ENCODE peak calls at places on chromosomes 13 and 19, in seven cellular contexts. C, J, B, A, L, M and V are unnamed samples.

GRCh38 chr19:17448190-17448967 is at the start of gene TMEM221:
- DNase-seq in B (peak; percentile 63), M (peak; percentile 74), C (peak; percentile 71), A (no peak), L (no peak), J (no peak), V (no peak)

GRCh38 chr13:84574851-84575250 is 692.6 kb upstream of the SLITRK1 start:
- DNase-seq in L (peak; percentile 6), M (no peak), J (no peak), B (no peak), C (no peak), A (peak; percentile 50), V (peak; percentile 49)

GRCh38 chr13:112616586-112617381 is 28.8 kb upstream of the TUBGCP3 start:
- DNase-seq in L (no peak), M (peak; percentile 47), C (peak; percentile 69), A (peak; percentile 13), J (peak; percentile 55), B (no peak), V (peak; percentile 42)

GRCh38 chr19:50323782-50324133 is 5.4 kb downstream of the KCNC3 start:
- DNase-seq in L (no peak), B (no peak), A (no peak), J (no peak), C (no peak), M (no peak), V (no peak)

GRCh38 chr19:18675779-18676178 is 7.7 kb upstream of the CRTC1 start:
- DNase-seq in M (peak; percentile 32), C (peak; percentile 56), A (no peak), B (no peak), L (no peak), J (peak; percentile 10), V (no peak)

GRCh38 chr13:34469212-34469983 is 472.7 kb upstream of the NBEA start:
- DNase-seq in J (no peak), A (peak; percentile 27), M (no peak), B (no peak), L (peak; percentile 60), C (no peak), V (no peak)

GRCh38 chr13:98133949-98134348 is 8.9 kb upstream of the FARP1 start:
- DNase-seq in J (no peak), A (no peak), M (no peak), B (no peak), L (no peak), C (no peak), V (no peak)

GRCh38 chr19:54473071-54473941 is at the start of gene CDC42EP5:
- DNase-seq in J (no peak), M (peak; percentile 40), A (peak; percentile 85), L (no peak), B (no peak), C (peak; percentile 40), V (peak; percentile 80)

GRCh38 chr13:93080587-93080986 is 146.0 kb upstream of the GPC6 start:
- DNase-seq in C (no peak), L (no peak), A (peak; percentile 57), M (no peak), B (no peak), J (no peak), V (no peak)

GRCh38 chr13:52127783-52128702 is 830 bp downstream of the NEK5 start:
- DNase-seq in M (peak; percentile 72), B (peak; percentile 37), L (peak; percentile 83), C (peak; percentile 72), A (peak; percentile 75), J (peak; percentile 63), V (peak; percentile 41)

GRCh38 chr13:113224486-113224885 is 15.1 kb downstream of the CUL4A start:
- DNase-seq in M (no peak), B (no peak), A (no peak), J (no peak), C (no peak), L (no peak), V (no peak)

GRCh38 chr13:96817336-96817941 is 176.8 kb downstream of the OXGR1 start:
- DNase-seq in M (peak; percentile 9), J (peak; percentile 37), A (peak; percentile 40), L (no peak), C (no peak), B (no peak), V (no peak)

GRCh38 chr19:2173841-2174577 is 10.3 kb downstream of the DOT1L start:
- DNase-seq in B (no peak), L (no peak), J (no peak), A (no peak), C (no peak), M (no peak), V (no peak)

GRCh38 chr19:5466814-5467291 is 11.6 kb downstream of the ZNRF4 start:
- DNase-seq in C (no peak), M (no peak), J (no peak), L (no peak), A (no peak), B (no peak), V (no peak)

GRCh38 chr13:110507678-110508381 is 53.7 kb downstream of the RAB20 start:
- DNase-seq in A (no peak), B (no peak), C (no peak), J (no peak), M (no peak), L (peak; percentile 14), V (no peak)

GRCh38 chr19:35268546-35269424 is at the start of gene USF2:
- DNase-seq in C (peak; percentile 65), L (peak; percentile 81), B (peak; percentile 69), J (peak; percentile 26), A (peak; percentile 65), M (peak; percentile 64), V (peak; percentile 61)

GRCh38 chr19:5103061-5103701 is 134.3 kb downstream of the KDM4B start:
- DNase-seq in C (no peak), L (no peak), B (no peak), M (no peak), A (peak; percentile 75), J (no peak), V (no peak)

GRCh38 chr19:44741841-44742352 is 6.6 kb upstream of the BCL3 start:
- DNase-seq in B (no peak), L (peak; percentile 94), C (peak; percentile 59), A (peak; percentile 98), M (no peak), J (peak; percentile 98), V (peak; percentile 99)

GRCh38 chr19:55259540-55260210 is 858 bp upstream of the PPP6R1 start:
- DNase-seq in J (no peak), M (peak; percentile 25), L (no peak), C (no peak), A (no peak), B (no peak), V (no peak)

DNA sequence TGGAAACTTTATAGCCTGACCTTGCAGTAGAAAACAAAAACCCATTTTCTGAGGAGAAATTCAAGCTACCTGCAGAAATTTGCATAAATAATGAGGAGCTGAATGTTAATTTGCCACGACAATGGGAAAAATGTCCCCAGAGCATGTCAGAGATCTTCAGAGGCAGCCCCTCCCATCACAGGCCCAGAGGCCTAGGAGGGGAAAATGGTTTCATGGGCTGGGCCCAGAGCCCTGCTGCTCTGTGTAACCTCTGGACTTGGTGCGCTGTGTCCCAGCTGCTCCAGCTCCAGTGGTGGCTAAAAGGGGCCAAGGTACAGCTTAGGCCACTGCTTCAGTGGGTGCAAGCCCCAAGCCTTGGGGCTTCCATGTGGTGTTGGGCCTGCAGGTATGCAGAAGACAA is 257.9 kb downstream of the NHLRC3 start:
- DNase-seq in J (no peak), B (no peak), A (no peak), L (no peak), C (no peak), M (no peak), V (no peak)
- TF ChIP-seq CTCF in J (no peak), B (no peak), A (no peak), L (no peak), C (no peak), M (no peak), V (no peak)

GRCh38 chr13:45468676-45469075 is 3.9 kb downstream of the COG3 start:
- DNase-seq in L (no peak), M (no peak), J (no peak), A (no peak), C (no peak), B (no peak), V (no peak)

GRCh38 chr13:45472171-45472705 is 7.5 kb downstream of the COG3 start:
- DNase-seq in L (no peak), J (no peak), M (no peak), A (peak; percentile 58), B (no peak), C (no peak), V (no peak)

GRCh38 chr13:45474584-45475454 is 10.1 kb downstream of the COG3 start:
- DNase-seq in C (no peak), L (no peak), J (no peak), A (no peak), M (no peak), B (no peak), V (no peak)

DNA sequence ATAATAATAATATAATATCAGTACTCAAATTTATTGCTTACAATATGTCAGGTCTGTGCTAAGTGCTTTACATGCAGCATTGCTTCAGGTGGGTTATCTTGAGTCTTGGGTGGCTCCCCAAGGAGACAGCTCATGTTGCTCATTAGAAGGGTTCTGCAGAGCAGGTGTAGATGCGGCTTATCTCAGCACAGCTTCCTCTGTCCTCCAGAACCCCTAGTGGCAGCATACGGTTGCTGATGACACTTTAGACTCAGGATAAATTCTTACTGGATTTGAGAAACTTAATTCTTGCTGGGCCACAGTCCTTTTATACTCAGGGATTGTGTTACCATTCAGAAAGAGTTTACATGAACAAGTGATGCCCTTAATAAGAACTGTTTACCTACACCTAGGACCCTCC is 8.9 kb downstream of the COG3 start:
- DNase-seq in J (no peak), M (no peak), B (no peak), C (peak; percentile 37), A (no peak), L (no peak), V (no peak)
- TF ChIP-seq CTCF in J (peak; percentile 48), M (peak; percentile 22), B (peak; percentile 31), C (peak; percentile 63), A (peak; percentile 26), L (no peak), V (peak; percentile 50)

DNA sequence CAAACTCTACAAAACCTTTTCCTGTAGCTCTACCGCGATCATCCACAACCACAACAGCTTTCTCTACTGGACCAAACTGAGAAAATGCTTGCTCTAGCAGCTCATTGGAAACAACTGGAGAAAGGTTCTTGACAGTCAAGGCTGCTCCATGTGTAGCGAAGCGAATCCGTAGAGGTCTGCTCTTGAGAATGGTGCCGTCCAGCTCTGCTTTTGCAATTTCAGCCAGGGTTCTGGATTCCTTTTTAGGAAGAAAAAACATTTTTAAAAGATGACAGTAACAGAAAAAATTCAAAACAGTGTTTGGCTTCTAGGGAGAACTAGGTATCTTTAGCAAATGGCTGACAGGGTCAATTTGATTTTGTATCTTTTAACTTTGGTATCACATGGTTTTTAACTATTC is 10.4 kb downstream of the PSPC1 start:
- DNase-seq in J (no peak), L (no peak), M (no peak), B (no peak), C (no peak), A (no peak), V (no peak)
- TF ChIP-seq CTCF in J (no peak), L (no peak), M (no peak), B (no peak), C (no peak), A (no peak), V (no peak)

GRCh38 chr13:80262051-80262695 is 78.8 kb downstream of the SPRY2 start:
- DNase-seq in M (no peak), L (no peak), A (no peak), B (no peak), C (no peak), J (no peak), V (no peak)

GRCh38 chr13:80265348-80265747 is 75.6 kb downstream of the SPRY2 start:
- DNase-seq in B (no peak), C (no peak), A (no peak), M (no peak), L (no peak), J (no peak), V (no peak)

GRCh38 chr13:80259159-80259558 is 81.8 kb downstream of the SPRY2 start:
- DNase-seq in J (no peak), M (no peak), A (no peak), B (no peak), C (no peak), L (no peak), V (no peak)

GRCh38 chr13:80263745-80264513 is 77.0 kb downstream of the SPRY2 start:
- DNase-seq in B (no peak), L (no peak), J (no peak), C (no peak), M (no peak), A (no peak), V (no peak)
- TF ChIP-seq CTCF in B (no peak), L (no peak), J (no peak), C (no peak), M (no peak), A (no peak), V (no peak)